ENCODE peak calls at places on chromosome 20, in ten cellular contexts. T, C, E, L, N, F, Z, K, P and I are unnamed samples.

GRCh38 chr20:354298-354977 is 7.5 kb downstream of the NRSN2 start:
- DNase-seq in T (no peak), C (no peak), E (peak), L (peak), N (peak), F (no peak), Z (peak), K (peak), P (peak), I (peak)

GRCh38 chr20:8673116-8673515 is 395.8 kb upstream of the PLCB4 start:
- DNase-seq in T (no peak), C (no peak), E (no peak), L (no peak), N (no peak), F (no peak), Z (no peak), K (no peak), P (no peak), I (no peak)

GRCh38 chr20:6814945-6815344 is 47.5 kb downstream of the BMP2 start:
- DNase-seq in T (no peak), C (no peak), E (no peak), L (no peak), N (no peak), F (no peak), Z (no peak), K (no peak), P (no peak), I (no peak)

GRCh38 chr20:22555791-22556564 is 28.4 kb downstream of the FOXA2 start:
- DNase-seq in T (no peak), C (no peak), E (no peak), L (no peak), N (no peak), F (no peak), Z (no peak), K (no peak), P (no peak), I (no peak)

GRCh38 chr20:44720994-44721784 is 6.0 kb downstream of the CCN5 start:
- DNase-seq in T (no peak), C (no peak), E (peak), L (peak), N (no peak), F (peak), Z (peak), K (peak), P (peak), I (no peak)

GRCh38 chr20:58825450-58825849 is 25.3 kb downstream of the GNAS-AS1 start:
- DNase-seq in T (no peak), C (no peak), E (no peak), L (no peak), N (no peak), F (no peak), Z (no peak), K (no peak), P (no peak), I (no peak)

GRCh38 chr20:40493551-40493950 is 195.5 kb downstream of the MAFB start:
- DNase-seq in T (no peak), C (no peak), E (peak), L (no peak), N (no peak), F (no peak), Z (no peak), K (no peak), P (no peak), I (no peak)

GRCh38 chr20:14336667-14337066 is 745 bp downstream of the FLRT3 start:
- DNase-seq in T (no peak), C (no peak), E (peak), L (no peak), N (peak), F (no peak), Z (no peak), K (no peak), P (no peak), I (no peak)

GRCh38 chr20:45991616-45992015 is 17.1 kb upstream of the MMP9 start:
- DNase-seq in T (no peak), C (no peak), E (no peak), L (no peak), N (no peak), F (no peak), Z (no peak), K (no peak), P (no peak), I (no peak)

GRCh38 chr20:2108987-2109386 is 7.4 kb downstream of the STK35 start:
- DNase-seq in T (no peak), C (no peak), E (peak), L (peak), N (no peak), F (peak), Z (no peak), K (peak), P (no peak), I (no peak)

GRCh38 chr20:51396365-51396909 is 146.1 kb downstream of the NFATC2 start:
- DNase-seq in T (no peak), C (no peak), E (no peak), L (no peak), N (no peak), F (no peak), Z (no peak), K (no peak), P (no peak), I (no peak)

GRCh38 chr20:19789446-19789845 is 31.4 kb downstream of the RIN2 start:
- DNase-seq in T (no peak), C (no peak), E (no peak), L (no peak), N (no peak), F (no peak), Z (no peak), K (no peak), P (no peak), I (no peak)

GRCh38 chr20:54100563-54100962 is 30.2 kb upstream of the BCAS1 start:
- DNase-seq in T (no peak), C (no peak), E (peak), L (no peak), N (no peak), F (no peak), Z (no peak), K (no peak), P (no peak), I (no peak)

GRCh38 chr20:60813066-60813465 is 439.0 kb upstream of the CDH4 start:
- DNase-seq in T (no peak), C (no peak), E (no peak), L (no peak), N (no peak), F (no peak), Z (no peak), K (no peak), P (no peak), I (no peak)

DNA sequence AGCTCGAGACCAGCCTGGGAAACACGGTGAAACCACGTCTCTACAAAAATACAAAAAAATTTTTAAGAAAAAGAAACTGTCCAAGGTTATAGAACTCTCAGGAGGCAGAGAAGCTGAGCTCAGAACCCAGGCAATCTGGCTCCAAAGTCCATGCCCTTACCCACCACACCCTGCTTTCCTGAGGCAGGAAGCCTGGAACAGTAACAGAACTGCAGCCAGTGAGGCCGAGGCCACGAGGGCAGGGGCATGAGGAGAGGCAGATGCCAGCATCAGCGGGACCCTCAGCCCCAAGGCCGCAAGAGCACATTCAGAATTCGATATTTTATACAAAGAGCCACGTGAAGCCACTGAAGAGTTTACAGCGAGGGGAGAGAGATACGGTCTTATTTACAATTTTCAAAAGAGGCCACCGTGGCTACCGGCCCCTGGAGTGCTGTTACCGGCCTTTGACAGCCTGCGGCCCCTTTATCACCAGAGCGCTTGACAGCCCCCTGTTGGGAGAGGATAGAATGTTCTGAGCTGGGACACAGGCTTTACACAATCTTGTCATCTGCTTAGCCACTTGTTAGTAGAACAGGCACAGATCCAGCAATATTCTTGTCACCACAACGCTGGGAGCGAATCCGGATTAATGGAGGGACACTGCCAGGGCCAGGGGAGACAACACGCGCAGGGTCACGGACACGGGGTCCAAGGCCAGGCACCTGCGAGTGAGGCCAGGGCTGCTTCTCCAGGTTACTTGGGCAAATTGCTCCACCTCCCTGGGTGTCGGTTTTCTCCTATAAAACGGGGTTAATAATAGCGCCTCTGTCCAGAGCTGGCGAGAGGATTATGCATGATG is 5.6 kb downstream of the SPATA2 start:
- DNase-seq in T (no peak), C (no peak), E (no peak), L (peak), N (peak), F (no peak), Z (peak), K (no peak), P (no peak), I (peak)
- TF ChIP-seq CTCF in T (no peak), C (no peak), E (no peak), L (peak), N (peak), F (no peak), Z (peak), K (peak), P (no peak), I (peak)

GRCh38 chr20:21505810-21506530 is 7.9 kb downstream of the NKX2-2 start:
- DNase-seq in T (no peak), C (no peak), E (peak), L (peak), N (peak), F (no peak), Z (peak), K (peak), P (peak), I (peak)
- TF ChIP-seq CTCF in T (peak), C (peak), E (peak), L (peak), N (peak), F (no peak), Z (peak), K (peak), P (peak), I (peak)

GRCh38 chr20:12153616-12154015 is 235.9 kb downstream of the BTBD3 start:
- DNase-seq in T (no peak), C (no peak), E (peak), L (no peak), N (no peak), F (no peak), Z (no peak), K (no peak), P (no peak), I (no peak)
- TF ChIP-seq CTCF in T (no peak), C (no peak), E (no peak), L (no peak), N (no peak), F (no peak), Z (no peak), K (no peak), P (no peak), I (no peak)

DNA sequence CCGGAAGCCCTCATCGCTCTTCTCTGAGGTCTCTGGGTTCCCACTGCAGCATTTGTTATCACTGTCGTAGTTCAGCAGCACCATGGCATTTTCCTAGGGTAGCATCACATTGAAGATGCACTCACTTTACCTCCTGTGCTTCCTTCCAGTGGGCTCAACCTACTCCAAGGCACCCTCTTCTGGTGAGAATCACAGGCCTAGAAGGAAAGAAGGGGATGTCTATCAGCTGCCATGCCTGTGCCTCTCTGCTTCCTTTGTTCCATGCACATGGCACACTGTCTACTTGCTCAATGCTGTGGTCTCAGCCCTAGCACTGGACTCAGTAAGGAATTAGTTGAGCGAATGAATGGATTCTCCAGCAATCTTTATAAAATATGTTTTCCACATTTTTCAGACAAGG is 22.6 kb downstream of the CST4 start:
- DNase-seq in T (no peak), C (no peak), E (no peak), L (no peak), N (no peak), F (no peak), Z (no peak), K (no peak), P (no peak), I (no peak)
- TF ChIP-seq CTCF in T (peak), C (no peak), E (no peak), L (no peak), N (peak), F (peak), Z (no peak), K (no peak), P (no peak), I (no peak)

GRCh38 chr20:47521059-47521808 is 19.5 kb downstream of the NCOA3 start:
- DNase-seq in T (no peak), C (no peak), E (no peak), L (no peak), N (no peak), F (no peak), Z (no peak), K (no peak), P (no peak), I (no peak)
- TF ChIP-seq CTCF in T (no peak), C (no peak), E (no peak), L (no peak), N (peak), F (no peak), Z (no peak), K (peak), P (no peak), I (no peak)

DNA sequence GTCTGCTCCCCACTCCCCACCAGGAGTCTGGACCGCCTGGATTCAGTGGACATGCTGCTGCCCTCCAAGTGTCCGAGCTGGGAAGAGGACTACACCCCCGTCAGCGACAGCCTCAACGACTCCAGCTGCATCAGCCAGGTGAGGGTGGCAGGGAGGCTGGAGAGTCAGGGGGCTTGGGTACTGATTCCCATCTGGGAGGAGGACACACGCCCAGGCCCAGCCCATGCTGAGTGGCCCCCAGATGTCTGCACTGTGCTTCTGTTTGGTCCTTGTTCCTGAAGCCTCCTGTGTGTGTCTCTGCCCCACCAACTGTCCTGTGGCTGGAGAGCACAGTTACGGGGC is 101.6 kb upstream of the MYL9 start:
- DNase-seq in T (no peak), C (no peak), E (no peak), L (no peak), N (no peak), F (no peak), Z (no peak), K (no peak), P (no peak), I (no peak)
- TF ChIP-seq CTCF in T (no peak), C (no peak), E (no peak), L (peak), N (no peak), F (no peak), Z (no peak), K (no peak), P (no peak), I (peak)